ENCODE peak calls at places on chromosomes 7 and 10, in four cellular contexts. One of them, this sample, is unnamed. For H3K36me3, the result is how much of the 10 kb centered on the place peaks cover.

GRCh38 chr10:109866168-109866994 is 56.9 kb downstream of the XPNPEP1 start:
- DNase-seq in adrenal gland: no peak
- DNase-seq in tibial nerve: no peak
- DNase-seq in heart left ventricle: peak
- DNase-seq in this sample: no peak

GRCh38 chr7:113796557-113796956 is 122.3 kb downstream of the PPP1R3A start:
- DNase-seq in tibial nerve: no peak
- DNase-seq in adrenal gland: no peak
- DNase-seq in heart left ventricle: no peak
- DNase-seq in this sample: no peak

GRCh38 chr10:130243015-130243414 is 106.8 kb downstream of the GLRX3 start:
- DNase-seq in tibial nerve: no peak
- DNase-seq in heart left ventricle: no peak
- DNase-seq in adrenal gland: no peak
- DNase-seq in this sample: no peak

GRCh38 chr10:8674230-8674629 is 619.7 kb downstream of the GATA3 start:
- DNase-seq in adrenal gland: no peak
- DNase-seq in heart left ventricle: no peak
- DNase-seq in tibial nerve: no peak
- DNase-seq in this sample: no peak

GRCh38 chr10:7107287-7107686 is 303.5 kb downstream of the SFMBT2 start:
- DNase-seq in tibial nerve: no peak
- DNase-seq in adrenal gland: no peak
- DNase-seq in heart left ventricle: no peak
- DNase-seq in this sample: no peak

GRCh38 chr7:121076350-121077164 is 88.0 kb downstream of the CPED1 start:
- DNase-seq in adrenal gland: no peak
- DNase-seq in tibial nerve: no peak
- DNase-seq in heart left ventricle: no peak
- DNase-seq in this sample: no peak

GRCh38 chr7:32023353-32023752 is 46.9 kb downstream of the PDE1C start:
- DNase-seq in heart left ventricle: no peak
- DNase-seq in adrenal gland: no peak
- DNase-seq in tibial nerve: no peak
- DNase-seq in this sample: no peak

GRCh38 chr10:101126684-101127628 is 4.1 kb upstream of the TLX1 start:
- DNase-seq in adrenal gland: no peak
- DNase-seq in heart left ventricle: no peak
- DNase-seq in tibial nerve: no peak
- DNase-seq in this sample: no peak

GRCh38 chr10:30359373-30360206 is 10.5 kb upstream of the MTPAP start:
- DNase-seq in tibial nerve: peak
- DNase-seq in heart left ventricle: peak
- DNase-seq in adrenal gland: peak
- DNase-seq in this sample: no peak

GRCh38 chr7:20745716-20746115 is 41.0 kb downstream of the SP8 start:
- DNase-seq in adrenal gland: no peak
- DNase-seq in tibial nerve: no peak
- DNase-seq in heart left ventricle: no peak
- DNase-seq in this sample: no peak

GRCh38 chr7:70027864-70028263 is 429.6 kb downstream of the AUTS2 start:
- DNase-seq in heart left ventricle: no peak
- DNase-seq in tibial nerve: no peak
- DNase-seq in adrenal gland: no peak
- DNase-seq in this sample: no peak

GRCh38 chr7:95527033-95527775 is 41.5 kb downstream of the ASB4 start:
- DNase-seq in heart left ventricle: peak
- DNase-seq in adrenal gland: peak
- DNase-seq in tibial nerve: peak
- DNase-seq in this sample: peak

DNA sequence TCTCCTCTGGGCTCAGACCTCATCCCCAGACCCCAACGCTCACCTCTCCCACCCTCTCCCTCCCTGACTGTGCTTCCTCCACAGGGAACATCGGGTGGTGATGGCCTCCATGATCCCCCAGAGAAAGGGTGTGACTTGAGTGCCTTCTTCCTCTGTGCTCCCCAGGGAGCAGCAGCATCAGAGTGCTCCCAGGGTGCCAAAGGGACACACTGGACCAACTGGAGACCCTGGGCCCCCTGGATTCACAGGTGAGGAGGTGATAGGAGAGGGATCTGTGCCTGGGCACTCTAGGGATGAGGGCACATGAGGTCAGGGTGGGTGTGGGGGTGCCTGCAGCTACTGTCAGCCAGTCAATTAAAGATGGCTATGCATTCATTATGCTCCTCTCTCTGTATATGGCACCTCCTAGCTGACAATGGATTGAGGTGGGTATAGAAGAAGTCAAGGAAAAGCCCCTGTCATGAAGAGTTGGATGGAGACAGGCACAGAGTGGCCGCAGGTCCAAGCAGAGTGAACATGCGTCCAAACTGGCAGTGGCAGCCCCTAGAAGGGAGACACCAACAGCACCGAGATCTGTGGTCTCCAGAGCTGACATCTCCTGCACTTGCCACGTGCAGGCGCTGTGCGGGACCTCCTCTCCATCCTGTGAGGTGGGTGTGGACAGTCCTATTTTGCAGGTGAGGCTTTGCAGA is 15.5 kb upstream of the VOPP1 start:
- DNase-seq in heart left ventricle: no peak
- DNase-seq in tibial nerve: no peak
- DNase-seq in adrenal gland: no peak
- DNase-seq in this sample: no peak
- TF ChIP-seq POLR2A in heart left ventricle: no peak
- TF ChIP-seq POLR2A in tibial nerve: no peak
- TF ChIP-seq POLR2A in adrenal gland: no peak
- TF ChIP-seq POLR2A in this sample: no peak

GRCh38 chr7:2219606-2220005 is 13.1 kb downstream of the MAD1L1 start:
- DNase-seq in adrenal gland: no peak
- DNase-seq in heart left ventricle: no peak
- DNase-seq in tibial nerve: no peak
- DNase-seq in this sample: no peak
- H3K36me3 ChIP-seq in adrenal gland: under half
- H3K36me3 ChIP-seq in heart left ventricle: half or more
- H3K36me3 ChIP-seq in tibial nerve: under half
- H3K36me3 ChIP-seq in this sample: under half

DNA sequence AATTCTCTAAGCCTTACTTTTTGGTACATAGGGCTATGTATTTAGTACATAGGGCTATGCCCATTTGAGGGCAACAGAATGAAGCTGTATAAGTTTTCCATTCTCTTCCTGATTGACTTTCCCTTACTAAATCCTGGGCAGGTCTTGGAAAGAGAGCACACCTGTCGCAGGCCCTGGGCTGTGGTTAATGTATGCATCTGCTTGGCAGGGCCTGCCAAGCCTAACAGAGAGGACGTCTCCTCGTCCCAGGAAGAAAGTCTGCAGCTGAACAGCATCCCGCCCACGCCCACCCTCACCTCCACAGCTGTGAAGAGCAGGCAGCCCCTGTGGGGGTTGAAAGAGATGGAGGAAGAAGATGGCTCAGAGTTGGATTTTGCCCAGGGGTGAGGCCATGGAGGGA is 8.9 kb upstream of the PVRIG start:
- DNase-seq in tibial nerve: no peak
- DNase-seq in adrenal gland: peak
- DNase-seq in heart left ventricle: no peak
- DNase-seq in this sample: no peak
- TF ChIP-seq POLR2A in tibial nerve: no peak
- TF ChIP-seq POLR2A in adrenal gland: no peak
- TF ChIP-seq POLR2A in heart left ventricle: no peak
- TF ChIP-seq POLR2A in this sample: no peak

GRCh38 chr7:73539709-73540108 is 17.6 kb upstream of the BAZ1B start:
- DNase-seq in adrenal gland: no peak
- DNase-seq in tibial nerve: no peak
- DNase-seq in heart left ventricle: no peak
- DNase-seq in this sample: no peak

GRCh38 chr7:73544678-73545077 is 12.8 kb downstream of the BCL7B start:
- DNase-seq in heart left ventricle: no peak
- DNase-seq in tibial nerve: no peak
- DNase-seq in adrenal gland: no peak
- DNase-seq in this sample: no peak

GRCh38 chr7:73537051-73537450 is 15.0 kb upstream of the BAZ1B start:
- DNase-seq in adrenal gland: no peak
- DNase-seq in heart left ventricle: no peak
- DNase-seq in tibial nerve: no peak
- DNase-seq in this sample: no peak

GRCh38 chr7:73536479-73536878 is 14.4 kb upstream of the BAZ1B start:
- DNase-seq in tibial nerve: no peak
- DNase-seq in adrenal gland: no peak
- DNase-seq in heart left ventricle: no peak
- DNase-seq in this sample: no peak

GRCh38 chr7:73541722-73542121 is 15.8 kb downstream of the BCL7B start:
- DNase-seq in adrenal gland: no peak
- DNase-seq in heart left ventricle: no peak
- DNase-seq in tibial nerve: no peak
- DNase-seq in this sample: no peak
- H3K36me3 ChIP-seq in adrenal gland: under half
- H3K36me3 ChIP-seq in heart left ventricle: half or more
- H3K36me3 ChIP-seq in tibial nerve: under half
- H3K36me3 ChIP-seq in this sample: under half

DNA sequence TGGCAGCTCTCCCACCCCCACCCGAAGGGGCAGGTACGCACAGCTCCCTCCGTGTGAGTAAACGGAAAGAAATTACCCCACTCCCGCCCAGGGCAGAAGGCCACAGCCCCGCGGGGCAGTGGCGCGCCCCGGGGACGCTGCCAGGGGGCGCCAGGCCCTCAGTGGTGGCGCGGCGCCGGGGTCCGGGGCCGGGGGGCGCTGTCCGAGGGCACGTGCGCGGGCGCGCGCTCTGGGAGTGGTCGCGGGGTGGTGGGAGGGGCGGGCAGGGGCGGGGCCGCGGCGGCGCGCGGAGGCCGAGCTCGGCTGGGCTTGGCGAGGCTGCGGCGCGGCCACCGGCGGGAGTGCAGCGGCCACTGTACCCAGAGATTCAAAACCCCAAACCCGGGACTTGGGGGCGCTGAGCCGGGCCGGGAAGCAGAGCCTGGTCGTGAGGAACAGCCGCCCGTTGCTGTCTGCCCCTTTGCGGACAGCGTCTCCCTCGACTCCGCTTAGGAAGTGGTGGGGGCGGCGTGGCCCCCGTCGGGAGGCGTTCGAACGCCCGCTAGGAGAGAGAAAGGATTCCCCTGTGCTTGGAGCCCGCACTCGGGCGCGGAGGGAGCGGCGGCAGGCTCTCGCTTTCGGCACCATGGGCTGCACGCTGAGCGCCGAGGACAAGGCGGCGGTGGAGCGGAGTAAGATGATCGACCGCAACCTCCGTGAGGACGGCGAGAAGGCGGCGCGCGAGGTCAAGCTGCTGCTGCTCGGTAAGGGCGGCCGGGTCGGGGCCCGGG is at the start of gene GNAI1:
- DNase-seq in adrenal gland: peak
- DNase-seq in heart left ventricle: peak
- DNase-seq in tibial nerve: no peak
- DNase-seq in this sample: peak
- TF ChIP-seq POLR2A in adrenal gland: peak
- TF ChIP-seq POLR2A in heart left ventricle: no peak
- TF ChIP-seq POLR2A in tibial nerve: no peak
- TF ChIP-seq POLR2A in this sample: peak

GRCh38 chr7:4764402-4765007 is 10.9 kb upstream of the AP5Z1 start:
- DNase-seq in adrenal gland: no peak
- DNase-seq in heart left ventricle: no peak
- DNase-seq in tibial nerve: no peak
- DNase-seq in this sample: no peak
- H3K36me3 ChIP-seq in adrenal gland: under half
- H3K36me3 ChIP-seq in heart left ventricle: half or more
- H3K36me3 ChIP-seq in tibial nerve: under half
- H3K36me3 ChIP-seq in this sample: under half